ENCODE peak calls at places on chromosomes 12 and 14, in six cellular contexts. One of them, this sample, is unnamed.

GRCh38 chr14:21267886-21268611 is 1.2 kb downstream of the HNRNPC start:
- DNase-seq in esophagus muscularis mucosa: no peak
- DNase-seq in testis: no peak
- DNase-seq in IMR-90: peak; percentile 49
- DNase-seq in HepG2: no peak
- DNase-seq in breast epithelium: no peak
- DNase-seq in this sample: no peak

GRCh38 chr12:18578191-18578590 is 159.6 kb downstream of the PLCZ1 start:
- DNase-seq in esophagus muscularis mucosa: no peak
- DNase-seq in testis: no peak
- DNase-seq in IMR-90: peak; percentile 59
- DNase-seq in HepG2: no peak
- DNase-seq in breast epithelium: no peak
- DNase-seq in this sample: no peak

GRCh38 chr14:96574633-96575191 is 72.5 kb downstream of the PAPOLA start:
- DNase-seq in esophagus muscularis mucosa: no peak
- DNase-seq in testis: no peak
- DNase-seq in IMR-90: peak; percentile 82
- DNase-seq in HepG2: no peak
- DNase-seq in breast epithelium: no peak
- DNase-seq in this sample: peak; percentile 32

GRCh38 chr12:100675432-100675831 is 101.9 kb downstream of the GAS2L3 start:
- DNase-seq in esophagus muscularis mucosa: no peak
- DNase-seq in testis: peak; percentile 23
- DNase-seq in IMR-90: peak; percentile 72
- DNase-seq in HepG2: no peak
- DNase-seq in breast epithelium: no peak
- DNase-seq in this sample: no peak

GRCh38 chr12:89544730-89545184 is 18.9 kb upstream of the POC1B start:
- DNase-seq in esophagus muscularis mucosa: peak; percentile 90
- DNase-seq in testis: peak; percentile 47
- DNase-seq in IMR-90: no peak
- DNase-seq in HepG2: no peak
- DNase-seq in breast epithelium: peak; percentile 59
- DNase-seq in this sample: no peak

GRCh38 chr14:42854061-42854460 is 1247.4 kb downstream of the LRFN5 start:
- DNase-seq in esophagus muscularis mucosa: no peak
- DNase-seq in testis: no peak
- DNase-seq in IMR-90: peak; percentile 47
- DNase-seq in HepG2: no peak
- DNase-seq in breast epithelium: no peak
- DNase-seq in this sample: no peak

GRCh38 chr14:99037777-99038176 is 234.2 kb downstream of the BCL11B start:
- DNase-seq in esophagus muscularis mucosa: no peak
- DNase-seq in testis: no peak
- DNase-seq in IMR-90: no peak
- DNase-seq in HepG2: no peak
- DNase-seq in breast epithelium: no peak
- DNase-seq in this sample: no peak

GRCh38 chr12:124694846-124695497 is 127.6 kb upstream of the NCOR2 start:
- DNase-seq in esophagus muscularis mucosa: no peak
- DNase-seq in testis: no peak
- DNase-seq in IMR-90: peak; percentile 91
- DNase-seq in HepG2: no peak
- DNase-seq in breast epithelium: peak; percentile 83
- DNase-seq in this sample: peak; percentile 72

GRCh38 chr14:88737245-88737644 is 55.5 kb downstream of the EML5 start:
- DNase-seq in esophagus muscularis mucosa: no peak
- DNase-seq in testis: no peak
- DNase-seq in IMR-90: no peak
- DNase-seq in HepG2: no peak
- DNase-seq in breast epithelium: no peak
- DNase-seq in this sample: no peak

GRCh38 chr14:85907536-85907935 is 377.6 kb downstream of the FLRT2 start:
- DNase-seq in esophagus muscularis mucosa: no peak
- DNase-seq in testis: no peak
- DNase-seq in IMR-90: no peak
- DNase-seq in HepG2: no peak
- DNase-seq in breast epithelium: no peak
- DNase-seq in this sample: no peak

GRCh38 chr12:50537538-50537919 is 32.7 kb downstream of the DIP2B start:
- DNase-seq in esophagus muscularis mucosa: no peak
- DNase-seq in testis: no peak
- DNase-seq in IMR-90: peak; percentile 85
- DNase-seq in HepG2: no peak
- DNase-seq in breast epithelium: no peak
- DNase-seq in this sample: no peak

GRCh38 chr12:45570501-45570900 is 159.0 kb upstream of the ARID2 start:
- DNase-seq in esophagus muscularis mucosa: no peak
- DNase-seq in testis: no peak
- DNase-seq in IMR-90: no peak
- DNase-seq in HepG2: no peak
- DNase-seq in breast epithelium: no peak
- DNase-seq in this sample: no peak

GRCh38 chr14:72479471-72479931 is 414.4 kb downstream of the DPF3 start:
- DNase-seq in esophagus muscularis mucosa: no peak
- DNase-seq in testis: no peak
- DNase-seq in IMR-90: peak; percentile 4
- DNase-seq in HepG2: no peak
- DNase-seq in breast epithelium: no peak
- DNase-seq in this sample: no peak

GRCh38 chr12:92257261-92257660 is 111.6 kb upstream of the BTG1 start:
- DNase-seq in esophagus muscularis mucosa: no peak
- DNase-seq in testis: no peak
- DNase-seq in IMR-90: no peak
- DNase-seq in HepG2: no peak
- DNase-seq in breast epithelium: no peak
- DNase-seq in this sample: no peak

GRCh38 chr14:64082837-64083236 is 211.3 kb downstream of the ESR2 start:
- DNase-seq in esophagus muscularis mucosa: no peak
- DNase-seq in testis: peak; percentile 73
- DNase-seq in IMR-90: no peak
- DNase-seq in HepG2: no peak
- DNase-seq in breast epithelium: no peak
- DNase-seq in this sample: peak; percentile 49

GRCh38 chr12:93186131-93186530 is 191.6 kb upstream of the NUDT4 start:
- DNase-seq in esophagus muscularis mucosa: no peak
- DNase-seq in testis: no peak
- DNase-seq in IMR-90: peak; percentile 53
- DNase-seq in HepG2: no peak
- DNase-seq in breast epithelium: no peak
- DNase-seq in this sample: no peak

GRCh38 chr12:15151141-15152091 is 69.8 kb downstream of the RERG start:
- DNase-seq in esophagus muscularis mucosa: no peak
- DNase-seq in testis: peak; percentile 31
- DNase-seq in IMR-90: no peak
- DNase-seq in HepG2: peak; percentile 5
- DNase-seq in breast epithelium: no peak
- DNase-seq in this sample: no peak

GRCh38 chr12:68623984-68624383 is 13.3 kb downstream of the RAP1B start:
- DNase-seq in esophagus muscularis mucosa: no peak
- DNase-seq in testis: no peak
- DNase-seq in IMR-90: peak; percentile 61
- DNase-seq in HepG2: no peak
- DNase-seq in breast epithelium: no peak
- DNase-seq in this sample: no peak

GRCh38 chr14:60090864-60091519 is 731 bp upstream of the PCNX4 start:
- DNase-seq in esophagus muscularis mucosa: no peak
- DNase-seq in testis: peak; percentile 60
- DNase-seq in IMR-90: peak; percentile 64
- DNase-seq in HepG2: no peak
- DNase-seq in breast epithelium: peak; percentile 37
- DNase-seq in this sample: peak; percentile 66

GRCh38 chr12:58502857-58503256 is 417.4 kb downstream of the LRIG3 start:
- DNase-seq in esophagus muscularis mucosa: no peak
- DNase-seq in testis: no peak
- DNase-seq in IMR-90: peak; percentile 11
- DNase-seq in HepG2: no peak
- DNase-seq in breast epithelium: no peak
- DNase-seq in this sample: no peak

GRCh38 chr12:92574046-92574783 is 128.6 kb upstream of the PLEKHG7 start:
- DNase-seq in esophagus muscularis mucosa: no peak
- DNase-seq in testis: no peak
- DNase-seq in IMR-90: peak; percentile 40
- DNase-seq in HepG2: peak; percentile 15
- DNase-seq in breast epithelium: no peak
- DNase-seq in this sample: no peak

GRCh38 chr14:104968153-104968527 is 10.0 kb downstream of the AHNAK2 start:
- DNase-seq in esophagus muscularis mucosa: no peak
- DNase-seq in testis: peak; percentile 67
- DNase-seq in IMR-90: peak; percentile 35
- DNase-seq in HepG2: no peak
- DNase-seq in breast epithelium: peak; percentile 57
- DNase-seq in this sample: peak; percentile 93

GRCh38 chr14:20143911-20144310 is 5.3 kb downstream of the OR4N5 start:
- DNase-seq in esophagus muscularis mucosa: no peak
- DNase-seq in testis: no peak
- DNase-seq in IMR-90: no peak
- DNase-seq in HepG2: peak; percentile 21
- DNase-seq in breast epithelium: no peak
- DNase-seq in this sample: no peak

DNA sequence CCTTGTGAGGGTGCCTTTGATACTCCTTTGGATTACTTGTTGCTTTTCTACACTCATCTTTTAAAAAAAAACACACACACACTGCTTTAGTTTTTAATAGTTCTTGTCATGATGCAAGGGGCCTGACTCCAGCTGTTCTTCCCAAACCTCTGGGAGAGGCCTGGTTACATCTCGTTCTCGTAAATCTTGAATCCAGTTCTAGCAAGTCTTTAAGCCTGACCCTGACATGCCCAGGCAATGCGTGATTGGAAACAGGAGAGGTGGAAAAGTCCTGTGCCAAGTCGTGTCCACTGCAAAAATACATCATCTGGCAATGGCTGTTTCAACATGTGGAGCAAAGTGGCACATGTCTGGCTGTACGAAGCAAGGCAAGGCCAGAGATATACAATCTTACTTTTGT is 356.7 kb upstream of the DDHD1 start:
- DNase-seq in esophagus muscularis mucosa: no peak
- DNase-seq in testis: peak; percentile 33
- DNase-seq in IMR-90: peak; percentile 70
- DNase-seq in HepG2: no peak
- DNase-seq in breast epithelium: peak; percentile 35
- DNase-seq in this sample: peak; percentile 67
- H3K4me3 ChIP-seq in esophagus muscularis mucosa: no peak overlapping the region
- H3K4me3 ChIP-seq in testis: no peak overlapping the region
- H3K4me3 ChIP-seq in IMR-90: no peak overlapping the region
- H3K4me3 ChIP-seq in HepG2: no peak overlapping the region
- H3K4me3 ChIP-seq in breast epithelium: no peak overlapping the region
- H3K4me3 ChIP-seq in this sample: no peak overlapping the region

GRCh38 chr12:7712841-7713442 is 1.7 kb downstream of the DPPA3 start:
- DNase-seq in esophagus muscularis mucosa: no peak
- DNase-seq in testis: no peak
- DNase-seq in IMR-90: no peak
- DNase-seq in HepG2: no peak
- DNase-seq in breast epithelium: no peak
- DNase-seq in this sample: no peak
- TF ChIP-seq POLR2A in esophagus muscularis mucosa: no peak
- TF ChIP-seq POLR2A in testis: no peak
- TF ChIP-seq POLR2A in IMR-90: no peak
- TF ChIP-seq POLR2A in HepG2: no peak
- TF ChIP-seq POLR2A in breast epithelium: no peak
- TF ChIP-seq POLR2A in this sample: no peak

GRCh38 chr14:36646664-36647416 is 14.8 kb upstream of the PAX9 start:
- DNase-seq in esophagus muscularis mucosa: peak; percentile 91
- DNase-seq in testis: peak; percentile 69
- DNase-seq in IMR-90: no peak
- DNase-seq in HepG2: no peak
- DNase-seq in breast epithelium: no peak
- DNase-seq in this sample: no peak

GRCh38 chr14:36647827-36648753 is 13.6 kb upstream of the PAX9 start:
- DNase-seq in esophagus muscularis mucosa: peak; percentile 88
- DNase-seq in testis: peak; percentile 72
- DNase-seq in IMR-90: peak; percentile 30
- DNase-seq in HepG2: peak; percentile 61
- DNase-seq in breast epithelium: no peak
- DNase-seq in this sample: no peak

GRCh38 chr14:36649872-36650650 is 11.6 kb upstream of the PAX9 start:
- DNase-seq in esophagus muscularis mucosa: no peak
- DNase-seq in testis: no peak
- DNase-seq in IMR-90: no peak
- DNase-seq in HepG2: no peak
- DNase-seq in breast epithelium: no peak
- DNase-seq in this sample: no peak

GRCh38 chr14:36652542-36653201 is 9.0 kb upstream of the PAX9 start:
- DNase-seq in esophagus muscularis mucosa: no peak
- DNase-seq in testis: no peak
- DNase-seq in IMR-90: no peak
- DNase-seq in HepG2: no peak
- DNase-seq in breast epithelium: no peak
- DNase-seq in this sample: no peak

DNA sequence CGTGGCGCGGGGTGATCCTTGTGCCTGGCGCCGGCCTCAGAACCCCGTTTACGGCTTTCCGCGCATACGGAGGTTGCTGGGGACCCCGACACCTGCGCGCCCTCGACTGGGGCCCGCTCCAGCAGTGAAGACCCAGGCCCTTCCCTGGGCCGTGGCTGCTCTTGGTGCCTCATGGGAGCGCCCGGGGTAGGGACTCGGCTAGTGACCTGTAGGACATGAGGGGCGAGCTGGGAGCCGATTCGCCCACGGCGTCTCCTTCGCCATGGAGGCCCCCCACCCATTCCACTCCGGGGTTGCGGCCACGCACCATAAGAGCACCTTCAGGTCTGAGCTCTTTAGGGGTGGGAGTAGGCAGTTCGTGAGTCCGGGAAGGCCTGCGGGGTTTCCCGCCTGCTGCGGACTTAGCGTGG is 14.2 kb upstream of the PAX9 start:
- DNase-seq in esophagus muscularis mucosa: no peak
- DNase-seq in testis: peak; percentile 27
- DNase-seq in IMR-90: no peak
- DNase-seq in HepG2: no peak
- DNase-seq in breast epithelium: no peak
- DNase-seq in this sample: no peak
- H3K27me3 ChIP-seq in esophagus muscularis mucosa: peaks cover 46% of the 10 kb centered on the region
- H3K27me3 ChIP-seq in testis: peaks cover 2% of the 10 kb centered on the region
- H3K27me3 ChIP-seq in IMR-90: peaks cover 51% of the 10 kb centered on the region
- H3K27me3 ChIP-seq in HepG2: peaks cover 44% of the 10 kb centered on the region
- H3K27me3 ChIP-seq in breast epithelium: peaks cover 77% of the 10 kb centered on the region
- H3K27me3 ChIP-seq in this sample: no peaks in the 10 kb centered on the region

DNA sequence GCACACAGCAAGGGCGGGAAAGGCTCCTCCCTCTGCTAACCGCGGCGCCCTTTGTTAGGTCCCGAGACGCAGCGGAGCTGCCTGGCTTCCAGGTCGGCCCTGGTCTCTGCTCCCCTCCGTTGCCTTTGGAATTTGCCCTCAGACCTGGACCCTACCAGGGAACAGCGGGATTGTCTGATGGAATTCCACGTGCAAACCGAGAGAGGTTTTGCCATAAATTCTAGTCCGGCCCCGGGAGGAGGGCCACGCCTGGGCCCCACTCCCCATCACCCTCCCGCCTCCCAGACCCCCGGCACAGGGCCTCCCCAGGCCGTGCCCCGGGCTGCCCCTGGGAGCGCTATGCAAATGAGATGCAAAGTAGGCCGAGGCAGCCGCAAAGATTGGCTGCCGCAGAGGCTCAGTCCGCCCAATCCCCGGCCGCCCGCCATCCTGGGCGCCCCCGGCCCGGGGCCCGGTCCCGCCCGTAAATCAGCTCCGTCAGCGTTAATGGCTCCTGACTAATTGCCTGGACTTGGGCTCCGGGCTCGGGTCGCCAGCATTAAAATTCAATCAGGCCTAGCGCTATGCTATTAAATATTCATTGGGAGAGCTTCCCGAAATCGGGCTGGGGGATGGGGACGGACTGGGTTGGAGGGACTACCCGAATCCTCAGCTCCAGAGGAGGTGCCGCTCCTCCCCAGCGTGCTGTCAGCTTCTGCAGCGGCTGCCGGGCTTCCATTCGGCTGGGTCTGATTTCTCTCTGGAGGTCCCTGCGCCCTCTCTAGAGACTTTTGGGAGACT is 15.6 kb upstream of the FIGNL2 start:
- DNase-seq in esophagus muscularis mucosa: no peak
- DNase-seq in testis: peak; percentile 43
- DNase-seq in IMR-90: no peak
- DNase-seq in HepG2: peak; percentile 35
- DNase-seq in breast epithelium: no peak
- DNase-seq in this sample: no peak
- H3K4me3 ChIP-seq in esophagus muscularis mucosa: peak overlapping the region; percentile 35
- H3K4me3 ChIP-seq in testis: peak overlapping the region; percentile 32
- H3K4me3 ChIP-seq in IMR-90: no peak overlapping the region
- H3K4me3 ChIP-seq in HepG2: peak overlapping the region; percentile 62
- H3K4me3 ChIP-seq in breast epithelium: peak overlapping the region; percentile 67
- H3K4me3 ChIP-seq in this sample: peak overlapping the region; percentile 13